ENCODE peak calls at places on chromosomes 1 and 21, in nine cellular contexts. J is fibroblast of villous mesenchyme, W is AG04450, E is upper lobe of right lung, B is fibroblast of lung, C is cardiac muscle cell, S is epithelial cell of esophagus, K is tibial nerve, M is cardiac fibroblast. O is an unnamed sample.

GRCh38 chr1:206708882-206709281 is 24.2 kb downstream of the MAPKAPK2 start:
- DNase-seq in J (peak), W (no peak), E (no peak), B (no peak), C (peak), S (peak), K (no peak), M (peak), O (no peak)

GRCh38 chr1:214004795-214005194 is 17.0 kb downstream of the PROX1 start:
- DNase-seq in J (no peak), W (no peak), E (no peak), B (no peak), C (no peak), S (no peak), K (no peak), M (no peak), O (no peak)

GRCh38 chr21:19853709-19854575 is 1144.3 kb upstream of the NCAM2 start:
- DNase-seq in J (no peak), W (no peak), E (peak), B (no peak), C (no peak), S (no peak), K (no peak), M (no peak), O (no peak)

GRCh38 chr1:244060691-244061090 is 9.6 kb downstream of the ZBTB18 start:
- DNase-seq in J (no peak), W (no peak), E (no peak), B (no peak), C (no peak), S (no peak), K (no peak), M (no peak), O (no peak)

GRCh38 chr1:57843760-57844159 is 419.9 kb upstream of the DAB1 start:
- DNase-seq in J (peak), W (no peak), E (no peak), B (peak), C (peak), S (peak), K (no peak), M (peak), O (no peak)

GRCh38 chr21:37704751-37705150 is 211.5 kb downstream of the KCNJ6 start:
- DNase-seq in J (no peak), W (no peak), E (no peak), B (no peak), C (no peak), S (no peak), K (no peak), M (no peak), O (no peak)

GRCh38 chr1:1239624-1240347 is 6.7 kb downstream of the C1QTNF12 start:
- DNase-seq in J (no peak), W (no peak), E (no peak), B (no peak), C (no peak), S (no peak), K (no peak), M (no peak), O (no peak)

GRCh38 chr1:52288286-52288685 is 77.7 kb downstream of the CC2D1B start:
- DNase-seq in J (peak), W (no peak), E (no peak), B (peak), C (peak), S (peak), K (no peak), M (peak), O (no peak)

GRCh38 chr1:219801433-219801832 is 126.9 kb downstream of the SLC30A10 start:
- DNase-seq in J (no peak), W (no peak), E (no peak), B (no peak), C (no peak), S (no peak), K (no peak), M (no peak), O (no peak)

GRCh38 chr1:207430602-207431001 is 23.5 kb upstream of the CR2 start:
- DNase-seq in J (no peak), W (no peak), E (no peak), B (no peak), C (no peak), S (no peak), K (no peak), M (no peak), O (no peak)

GRCh38 chr1:87252406-87252805 is 76.3 kb upstream of the LMO4 start:
- DNase-seq in J (peak), W (peak), E (no peak), B (peak), C (peak), S (peak), K (no peak), M (peak), O (peak)

GRCh38 chr1:155598842-155599331 is 11.1 kb upstream of the MSTO1 start:
- DNase-seq in J (peak), W (no peak), E (no peak), B (peak), C (peak), S (peak), K (peak), M (peak), O (peak)

GRCh38 chr1:92945748-92946270 is 15.5 kb downstream of the DIPK1A start:
- DNase-seq in J (no peak), W (no peak), E (no peak), B (no peak), C (no peak), S (no peak), K (no peak), M (no peak), O (no peak)

GRCh38 chr1:192489748-192490147 is 85.8 kb upstream of the RGS1 start:
- DNase-seq in J (peak), W (peak), E (no peak), B (peak), C (peak), S (peak), K (peak), M (peak), O (peak)

GRCh38 chr1:52603680-52604501 is 1.7 kb downstream of the GPX7 start:
- DNase-seq in J (no peak), W (no peak), E (no peak), B (no peak), C (no peak), S (peak), K (no peak), M (peak), O (no peak)

GRCh38 chr1:26387447-26387846 is 14.9 kb upstream of the ZNF683 start:
- DNase-seq in J (peak), W (no peak), E (no peak), B (peak), C (peak), S (peak), K (no peak), M (peak), O (no peak)

GRCh38 chr1:39907532-39908453 is 6.1 kb upstream of the MYCL start:
- DNase-seq in J (no peak), W (no peak), E (no peak), B (no peak), C (no peak), S (no peak), K (no peak), M (no peak), O (no peak)

GRCh38 chr1:89908294-89908992 is 86.5 kb upstream of the ZNF326 start:
- DNase-seq in J (no peak), W (no peak), E (no peak), B (no peak), C (no peak), S (no peak), K (no peak), M (peak), O (no peak)

GRCh38 chr21:26199471-26199870 is 28.9 kb upstream of the APP start:
- DNase-seq in J (peak), W (peak), E (no peak), B (peak), C (peak), S (peak), K (no peak), M (peak), O (peak)

GRCh38 chr1:205229399-205229861 is 1.7 kb downstream of the TMCC2 start:
- DNase-seq in J (peak), W (no peak), E (no peak), B (peak), C (peak), S (peak), K (peak), M (peak), O (no peak)

GRCh38 chr1:228141082-228141870 is 1.2 kb downstream of the GUK1 start:
- DNase-seq in J (peak), W (no peak), E (peak), B (no peak), C (peak), S (peak), K (peak), M (peak), O (no peak)

GRCh38 chr1:228139406-228139930 is 611 bp upstream of the GUK1 start:
- DNase-seq in J (no peak), W (no peak), E (no peak), B (no peak), C (no peak), S (no peak), K (no peak), M (no peak), O (no peak)

GRCh38 chr1:228141871-228142615 is 2.0 kb downstream of the GUK1 start:
- DNase-seq in J (no peak), W (no peak), E (no peak), B (no peak), C (no peak), S (no peak), K (no peak), M (no peak), O (no peak)

GRCh38 chr1:228140724-228141081 is 624 bp downstream of the GUK1 start:
- DNase-seq in J (peak), W (no peak), E (no peak), B (no peak), C (peak), S (no peak), K (no peak), M (peak), O (no peak)

GRCh38 chr1:228139931-228140723 is at the start of gene GUK1:
- DNase-seq in J (peak), W (peak), E (peak), B (peak), C (peak), S (peak), K (peak), M (peak), O (peak)
- TF ChIP-seq CTCF in J (no peak), W (peak), E (peak), B (no peak), C (no peak), S (peak), K (peak), M (peak), O (peak)

GRCh38 chr1:11731719-11732283 is 4.1 kb upstream of the AGTRAP start:
- DNase-seq in J (peak), W (peak), E (peak), B (peak), C (peak), S (peak), K (peak), M (peak), O (no peak)
- H3K4me3 ChIP-seq in J (peak), W (peak), E (peak), B (peak), C (no peak), S (no peak), K (peak), M (peak), O (peak)

DNA sequence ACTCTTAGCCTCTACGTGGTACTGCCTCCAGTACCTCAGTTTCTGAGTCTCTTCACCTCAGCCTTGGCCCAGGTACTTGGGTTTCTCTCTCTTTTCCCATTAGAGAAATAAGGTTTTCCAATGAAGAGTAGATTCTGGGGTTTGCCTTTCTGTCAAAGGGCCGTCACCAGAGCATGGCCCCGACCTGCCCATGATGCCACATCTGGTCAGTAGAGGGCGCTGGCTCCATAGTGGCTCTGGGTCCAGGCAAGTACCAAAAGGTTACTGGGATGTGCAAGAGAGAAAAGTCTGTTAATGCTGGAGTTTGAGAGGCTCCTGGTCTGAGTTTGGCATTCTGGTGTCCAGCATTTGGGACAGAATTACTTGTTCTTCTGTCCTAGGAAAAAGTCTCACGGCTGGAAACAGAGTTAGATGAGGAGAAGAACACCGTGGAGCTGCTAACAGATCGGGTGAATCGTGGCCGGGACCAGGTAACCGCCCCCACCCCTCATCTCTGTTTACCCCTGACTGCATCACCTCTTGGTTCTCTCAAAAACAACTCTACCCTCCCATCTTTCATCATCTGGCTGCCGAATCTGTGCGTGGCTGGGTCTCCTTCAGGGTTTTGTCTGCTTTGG is 5.3 kb upstream of the TUFT1 start:
- DNase-seq in J (peak), W (no peak), E (peak), B (peak), C (peak), S (peak), K (peak), M (peak), O (no peak)
- TF ChIP-seq CTCF in J (peak), W (peak), E (peak), B (peak), C (peak), S (peak), K (peak), M (peak), O (peak)

DNA sequence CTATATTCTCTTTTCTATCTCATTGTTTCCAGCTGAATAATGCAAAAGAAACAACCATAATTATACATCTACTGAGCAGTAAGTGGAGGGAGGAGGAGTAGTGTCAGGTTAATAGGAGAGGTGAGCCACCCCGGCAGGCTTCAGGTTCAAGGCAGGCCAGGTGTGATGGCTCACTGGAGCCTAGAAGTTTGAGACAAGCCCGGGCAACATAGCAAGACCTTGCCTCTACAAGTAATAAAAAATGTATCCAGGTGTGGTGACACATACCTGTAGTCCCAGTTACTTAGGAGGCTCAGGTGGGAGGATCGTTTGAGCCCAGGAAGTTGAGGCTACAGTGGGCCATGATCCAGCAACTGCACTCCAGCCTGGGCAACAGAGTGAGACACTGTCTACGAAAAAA is 1.9 kb upstream of the DIP2A start:
- DNase-seq in J (no peak), W (no peak), E (no peak), B (no peak), C (no peak), S (peak), K (no peak), M (no peak), O (no peak)
- H3K4me3 ChIP-seq in J (no peak), W (no peak), E (no peak), B (no peak), C (no peak), S (no peak), K (no peak), M (no peak), O (no peak)

DNA sequence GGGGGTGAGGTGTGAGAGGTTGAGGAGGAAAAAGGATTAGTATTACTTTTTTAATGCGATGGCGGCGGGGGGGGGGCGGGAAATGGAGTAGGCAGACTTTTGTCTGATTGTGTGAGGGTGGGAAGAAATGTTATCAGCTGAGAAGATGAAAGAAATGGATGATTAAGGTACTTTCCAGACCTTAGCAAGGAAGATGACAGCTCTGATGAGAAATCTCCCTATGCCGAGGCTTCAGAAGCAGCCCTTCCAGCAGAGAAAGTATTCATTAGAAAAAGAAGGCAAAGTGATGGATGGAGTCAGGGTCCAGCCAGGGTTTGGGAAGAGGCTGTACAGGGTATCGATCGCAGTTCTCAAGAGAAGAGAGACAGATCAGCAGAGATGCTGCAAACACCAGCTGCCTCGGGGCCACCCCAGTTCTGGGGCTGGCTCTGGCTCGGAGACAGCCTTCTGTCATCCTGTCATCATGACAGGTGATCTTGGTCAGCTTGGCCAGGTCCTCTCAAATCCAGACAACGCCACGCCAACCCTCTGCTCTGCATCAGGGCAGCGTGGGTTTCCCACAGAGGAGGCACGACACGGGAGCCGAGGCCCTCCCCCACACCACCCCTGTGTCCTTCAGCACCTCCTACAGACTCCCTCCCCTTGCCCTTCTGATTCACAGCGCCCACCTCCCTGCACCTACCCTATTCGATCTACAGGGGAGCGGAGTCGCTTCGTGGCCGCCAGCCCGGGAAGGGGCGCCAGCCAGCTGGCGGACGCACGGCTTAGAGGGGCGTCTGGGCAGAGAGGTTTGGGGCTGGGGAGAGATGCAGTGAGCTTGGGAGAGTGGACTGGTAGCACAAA is 688 bp upstream of the ATXN7L2 start:
- DNase-seq in J (no peak), W (no peak), E (peak), B (no peak), C (no peak), S (no peak), K (no peak), M (no peak), O (no peak)
- TF ChIP-seq CTCF in J (no peak), W (peak), E (no peak), B (no peak), C (no peak), S (no peak), K (no peak), M (no peak), O (no peak)

DNA sequence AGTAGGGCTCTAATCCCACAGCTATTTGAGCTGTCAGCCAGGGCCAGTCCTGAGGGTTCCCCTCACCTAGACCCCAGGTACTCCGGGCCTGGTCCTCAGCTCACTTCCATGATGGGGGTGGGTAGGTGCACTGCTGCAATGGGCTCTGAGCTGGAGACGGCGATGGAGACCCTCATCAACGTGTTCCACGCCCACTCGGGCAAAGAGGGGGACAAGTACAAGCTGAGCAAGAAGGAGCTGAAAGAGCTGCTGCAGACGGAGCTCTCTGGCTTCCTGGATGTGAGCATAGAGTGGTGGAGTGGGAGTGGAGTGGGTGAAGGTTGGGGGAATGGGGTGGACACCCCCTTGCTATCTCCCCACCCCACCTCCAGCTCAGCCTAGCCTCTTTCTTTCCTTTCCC is 2.1 kb downstream of the S100A1 start:
- DNase-seq in J (no peak), W (no peak), E (peak), B (no peak), C (no peak), S (no peak), K (no peak), M (no peak), O (no peak)
- H3K4me3 ChIP-seq in J (no peak), W (no peak), E (no peak), B (no peak), C (no peak), S (no peak), K (no peak), M (no peak), O (no peak)